ENCODE peak calls at places on chromosomes 3 and 15, in nine cellular contexts. A is fibroblast of lung, H is GM10248, M is GM23338, W is Peyer's patch, Y is PC-3, L is GM20000, I is mesothelial cell of epicardium, X is hepatocyte. U is an unnamed sample.

GRCh38 chr3:131053021-131053420 is 26.3 kb downstream of the NEK11 start:
- DNase-seq in A (no peak), H (no peak), M (no peak), W (no peak), Y (peak), L (no peak), I (no peak), X (no peak), U (no peak)

GRCh38 chr3:184889312-184889904 is 77.4 kb downstream of the VPS8 start:
- DNase-seq in A (no peak), H (no peak), M (peak), W (no peak), Y (no peak), L (no peak), I (no peak), X (no peak), U (no peak)

GRCh38 chr15:93852761-93853160 is 378.6 kb upstream of the MCTP2 start:
- DNase-seq in A (no peak), H (no peak), M (no peak), W (no peak), Y (peak), L (no peak), I (no peak), X (no peak), U (no peak)

GRCh38 chr3:78976200-78976599 is 791.6 kb downstream of the ROBO1 start:
- DNase-seq in A (no peak), H (no peak), M (no peak), W (no peak), Y (no peak), L (no peak), I (no peak), X (no peak), U (no peak)

GRCh38 chr3:170714562-170715535 is 129.0 kb upstream of the SLC7A14 start:
- DNase-seq in A (peak), H (no peak), M (no peak), W (no peak), Y (peak), L (no peak), I (no peak), X (no peak), U (no peak)

GRCh38 chr3:133644768-133645167 is 17.0 kb downstream of the TOPBP1 start:
- DNase-seq in A (peak), H (no peak), M (no peak), W (no peak), Y (peak), L (no peak), I (no peak), X (peak), U (no peak)

GRCh38 chr15:88810449-88810848 is 7.2 kb downstream of the ACAN start:
- DNase-seq in A (peak), H (no peak), M (no peak), W (no peak), Y (peak), L (no peak), I (no peak), X (peak), U (no peak)

GRCh38 chr3:3196148-3196861 is 16.8 kb upstream of the CRBN start:
- DNase-seq in A (peak), H (no peak), M (peak), W (no peak), Y (peak), L (no peak), I (no peak), X (peak), U (peak)

GRCh38 chr15:57251941-57252340 is 124.4 kb upstream of the CGNL1 start:
- DNase-seq in A (peak), H (no peak), M (no peak), W (no peak), Y (peak), L (no peak), I (no peak), X (no peak), U (no peak)

GRCh38 chr3:127615631-127616305 is 13.2 kb upstream of the PODXL2 start:
- DNase-seq in A (no peak), H (no peak), M (no peak), W (no peak), Y (no peak), L (no peak), I (no peak), X (no peak), U (no peak)

GRCh38 chr15:50227076-50227475 is 38.5 kb downstream of the HDC start:
- DNase-seq in A (peak), H (no peak), M (no peak), W (no peak), Y (peak), L (no peak), I (no peak), X (no peak), U (no peak)

GRCh38 chr3:13796683-13797460 is 83.0 kb downstream of the WNT7A start:
- DNase-seq in A (no peak), H (no peak), M (no peak), W (no peak), Y (no peak), L (no peak), I (no peak), X (no peak), U (no peak)

GRCh38 chr3:39096775-39097174 is 10.7 kb downstream of the GORASP1 start:
- DNase-seq in A (peak), H (no peak), M (peak), W (no peak), Y (no peak), L (no peak), I (no peak), X (no peak), U (no peak)

GRCh38 chr3:156449712-156450574 is 105.0 kb downstream of the SSR3 start:
- DNase-seq in A (no peak), H (peak), M (peak), W (no peak), Y (peak), L (peak), I (no peak), X (peak), U (peak)

GRCh38 chr3:97880267-97880666 is 58.5 kb downstream of the CRYBG3 start:
- DNase-seq in A (peak), H (no peak), M (no peak), W (no peak), Y (no peak), L (no peak), I (no peak), X (no peak), U (no peak)

DNA sequence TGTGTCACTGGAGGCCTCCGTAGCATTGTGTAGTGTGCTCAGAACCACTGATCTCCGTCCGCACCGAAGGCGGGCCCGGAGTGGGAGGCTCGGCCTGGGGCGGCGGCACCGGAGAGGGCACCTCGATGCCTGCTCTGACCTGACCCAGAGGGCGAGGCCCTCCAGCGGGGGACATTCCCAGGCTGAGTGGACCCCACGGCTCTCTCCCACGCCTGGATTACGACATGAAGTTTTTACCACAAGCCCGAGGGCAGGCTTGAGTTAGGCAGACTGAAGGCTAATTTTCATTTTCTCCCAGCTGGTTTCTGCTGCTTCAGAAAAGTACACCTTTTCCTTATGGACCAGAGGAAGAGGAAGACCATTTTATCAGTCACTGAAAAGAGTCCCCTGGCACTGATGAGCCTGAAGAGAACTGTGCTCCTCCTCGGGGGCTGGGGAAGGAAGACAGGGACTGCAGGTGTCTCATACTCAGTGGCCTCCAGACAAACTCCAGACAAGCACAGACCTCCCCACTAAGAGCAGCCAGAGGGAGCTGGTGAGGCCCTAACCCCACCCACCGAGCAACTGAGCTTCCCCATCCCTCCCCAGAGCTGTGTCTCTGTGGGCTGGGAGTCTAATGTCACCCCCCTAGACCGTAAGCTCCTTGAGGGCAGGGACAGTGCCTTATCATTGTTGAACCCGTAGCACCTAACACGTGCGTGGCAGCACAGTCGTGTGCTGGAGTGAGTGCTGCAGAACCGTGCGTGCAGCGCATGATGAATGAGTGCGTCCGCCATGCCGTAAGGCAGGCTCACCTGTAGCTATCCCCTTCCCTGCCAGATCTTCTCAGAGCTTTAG is 74.5 kb upstream of the BLM start:
- DNase-seq in A (no peak), H (no peak), M (peak), W (no peak), Y (no peak), L (peak), I (no peak), X (no peak), U (no peak)
- TF ChIP-seq CTCF in A (no peak), H (no peak), M (peak), W (no peak), Y (peak), L (no peak), I (no peak), X (no peak), U (no peak)

GRCh38 chr3:116056280-116056679 is 389.0 kb downstream of the LSAMP start:
- DNase-seq in A (no peak), H (peak), M (no peak), W (no peak), Y (no peak), L (peak), I (no peak), X (no peak), U (no peak)

GRCh38 chr3:116058844-116059243 is 386.4 kb downstream of the LSAMP start:
- DNase-seq in A (no peak), H (no peak), M (no peak), W (no peak), Y (no peak), L (no peak), I (no peak), X (no peak), U (no peak)

GRCh38 chr3:116064646-116065045 is 380.6 kb downstream of the LSAMP start:
- DNase-seq in A (peak), H (no peak), M (no peak), W (no peak), Y (peak), L (no peak), I (no peak), X (no peak), U (no peak)

GRCh38 chr3:116057403-116058006 is 387.8 kb downstream of the LSAMP start:
- DNase-seq in A (peak), H (peak), M (no peak), W (no peak), Y (no peak), L (no peak), I (no peak), X (no peak), U (no peak)

DNA sequence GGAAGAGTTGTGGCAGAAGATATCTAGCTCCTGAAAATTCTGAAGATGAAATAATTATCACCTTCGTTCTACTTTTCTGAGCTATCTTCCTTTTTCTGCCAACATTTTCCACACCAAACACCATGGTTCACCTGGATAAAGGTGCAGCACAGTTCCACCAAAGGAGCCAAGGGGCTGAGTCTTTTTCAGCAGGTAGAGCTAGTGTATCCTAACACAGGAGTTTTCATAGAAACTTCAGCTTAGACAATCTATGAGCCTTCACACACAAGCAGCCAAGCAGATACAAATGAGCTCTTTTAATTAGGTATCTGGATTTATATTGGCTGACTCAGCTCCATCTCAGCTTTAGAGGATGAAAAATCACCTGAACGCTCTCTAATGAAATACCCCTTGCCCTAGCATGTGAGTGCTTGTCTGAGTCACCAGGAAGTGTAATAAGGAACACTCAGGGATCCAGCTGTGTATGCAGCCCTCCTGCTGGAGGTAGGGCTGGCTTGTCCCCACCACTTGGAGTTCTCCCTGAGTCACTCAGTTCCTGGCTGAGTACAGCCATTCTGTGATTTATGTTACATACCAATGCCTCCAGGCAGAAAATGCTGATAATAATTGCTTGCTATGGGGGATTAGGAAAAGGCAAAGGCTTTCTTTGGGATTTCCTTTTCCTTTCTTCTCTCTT is 385.7 kb downstream of the LSAMP start:
- DNase-seq in A (peak), H (no peak), M (peak), W (no peak), Y (peak), L (no peak), I (no peak), X (peak), U (no peak)
- TF ChIP-seq CTCF in A (no peak), H (no peak), M (no peak), W (no peak), Y (no peak), L (no peak), I (no peak), X (no peak), U (no peak)

DNA sequence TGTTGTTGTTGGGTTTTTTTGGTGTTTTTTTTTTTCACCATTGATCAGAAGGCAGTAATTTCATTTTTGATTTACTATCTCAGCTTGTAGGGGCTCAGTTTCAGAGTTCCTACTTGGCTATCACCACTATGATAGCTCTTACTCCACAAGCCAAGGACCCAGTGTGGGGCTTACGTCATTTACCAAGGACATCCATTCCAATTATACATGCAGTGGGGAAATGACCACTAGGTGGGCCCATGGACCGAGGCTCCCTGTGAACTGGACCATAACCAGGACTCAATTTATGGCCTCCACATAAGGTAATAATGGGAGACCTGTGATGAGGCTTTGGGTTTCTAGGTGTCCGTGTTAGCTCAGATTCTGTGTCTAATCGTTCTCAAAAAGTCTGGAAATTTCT is 67.5 kb upstream of the CACNA1D start:
- DNase-seq in A (no peak), H (no peak), M (peak), W (no peak), Y (no peak), L (no peak), I (no peak), X (no peak), U (no peak)
- TF ChIP-seq CTCF in A (no peak), H (no peak), M (peak), W (no peak), Y (no peak), L (no peak), I (no peak), X (no peak), U (no peak)

GRCh38 chr3:136694321-136694720 is 57.9 kb downstream of the STAG1 start:
- DNase-seq in A (no peak), H (no peak), M (no peak), W (no peak), Y (no peak), L (no peak), I (no peak), X (no peak), U (no peak)

GRCh38 chr3:136698361-136698760 is 53.8 kb downstream of the STAG1 start:
- DNase-seq in A (peak), H (no peak), M (peak), W (no peak), Y (no peak), L (no peak), I (no peak), X (no peak), U (no peak)

GRCh38 chr3:136703429-136703828 is 48.7 kb downstream of the STAG1 start:
- DNase-seq in A (peak), H (no peak), M (no peak), W (no peak), Y (no peak), L (no peak), I (no peak), X (no peak), U (no peak)

DNA sequence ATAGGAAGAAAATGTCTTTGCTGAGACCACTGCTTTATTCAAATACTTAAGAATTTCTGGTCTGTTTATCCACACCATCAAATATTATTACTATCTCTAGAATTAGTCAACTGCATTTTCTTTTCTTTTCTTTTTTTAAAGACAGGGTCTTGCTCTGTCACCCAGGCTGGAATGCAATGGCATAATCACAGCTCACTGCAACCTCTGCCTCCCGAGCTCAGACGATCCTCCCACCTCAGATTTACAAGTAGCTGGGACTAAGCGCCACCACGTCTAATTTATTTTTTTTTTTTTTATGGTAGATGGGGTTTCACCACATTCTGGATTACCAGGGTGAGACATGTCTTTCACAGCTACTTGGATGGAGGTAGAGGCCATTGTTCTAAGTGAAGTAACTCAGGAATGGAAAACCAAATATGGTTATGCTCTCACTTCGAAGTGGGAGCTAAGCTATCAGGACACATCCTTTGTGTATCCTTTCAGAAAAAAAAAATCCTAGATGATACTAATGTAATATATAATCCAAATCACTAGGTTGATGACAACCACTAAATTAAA is 52.8 kb downstream of the STAG1 start:
- DNase-seq in A (peak), H (no peak), M (no peak), W (no peak), Y (no peak), L (no peak), I (no peak), X (no peak), U (no peak)
- TF ChIP-seq CTCF in A (no peak), H (no peak), M (no peak), W (no peak), Y (no peak), L (no peak), I (no peak), X (no peak), U (no peak)

DNA sequence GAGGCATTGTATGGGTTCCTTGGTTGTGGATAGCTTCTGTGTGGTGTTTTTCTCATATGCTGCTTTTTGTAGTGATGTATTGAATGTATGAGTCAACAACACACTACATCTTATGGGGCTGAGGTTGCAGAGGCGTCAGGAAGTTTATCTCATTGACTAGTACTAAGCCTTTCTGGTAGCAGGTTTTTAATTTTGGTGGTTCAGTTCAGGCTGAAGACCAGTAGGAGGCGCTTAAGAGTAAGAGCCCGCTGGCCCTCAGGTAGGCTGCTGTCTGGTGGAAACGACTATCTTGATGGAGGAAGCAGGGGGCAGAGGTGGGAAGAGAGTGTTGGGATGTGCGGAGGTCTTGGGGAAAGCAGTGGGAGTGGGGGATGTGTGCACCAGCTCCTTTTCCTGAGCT is 62.4 kb downstream of the RTP4 start:
- DNase-seq in A (no peak), H (no peak), M (peak), W (no peak), Y (no peak), L (no peak), I (no peak), X (no peak), U (no peak)
- TF ChIP-seq CTCF in A (no peak), H (no peak), M (peak), W (no peak), Y (peak), L (no peak), I (no peak), X (no peak), U (peak)

DNA sequence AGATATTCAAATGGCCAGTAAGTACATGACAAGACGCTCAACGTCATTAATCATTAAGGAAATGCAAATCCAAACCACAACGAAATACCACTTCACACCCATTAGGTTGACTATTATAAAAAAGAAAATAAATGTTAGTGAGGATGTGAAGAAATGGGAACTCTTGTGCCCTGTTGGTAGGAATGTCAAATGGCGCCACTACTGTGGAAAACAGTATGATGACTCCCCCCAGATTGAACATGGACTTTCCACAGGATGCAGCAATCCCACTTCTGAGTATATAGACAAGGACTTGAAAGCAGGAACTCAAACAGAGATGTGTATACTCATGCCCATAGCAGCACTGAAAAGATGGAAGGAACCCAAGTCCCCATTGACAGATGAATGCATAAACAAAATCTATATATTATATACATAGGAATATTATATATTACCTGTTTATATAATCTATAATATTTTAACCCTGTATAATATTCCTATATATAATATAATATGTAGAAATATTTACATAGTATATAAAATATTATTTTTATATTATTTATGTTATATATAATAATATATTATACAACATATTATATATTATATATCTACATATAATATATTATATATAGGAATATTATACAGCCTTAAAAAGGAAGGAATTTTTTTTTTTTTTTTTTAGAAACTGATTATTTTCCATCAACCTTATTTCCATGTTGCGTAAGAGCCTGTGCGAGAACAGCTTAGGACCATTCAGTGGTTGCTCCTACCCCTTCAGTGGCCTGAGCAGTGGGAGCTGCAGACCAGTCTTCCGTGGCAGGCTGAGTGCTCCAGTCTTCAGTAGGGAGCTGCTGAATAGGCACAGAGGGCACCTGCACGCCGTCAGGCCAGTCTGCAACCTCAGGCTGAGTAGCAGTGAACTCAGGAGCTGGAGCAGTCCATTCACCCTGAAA is 17.6 kb upstream of the PIGZ start:
- DNase-seq in A (no peak), H (no peak), M (no peak), W (no peak), Y (no peak), L (no peak), I (no peak), X (no peak), U (no peak)
- TF ChIP-seq CTCF in A (no peak), H (no peak), M (peak), W (no peak), Y (no peak), L (no peak), I (no peak), X (no peak), U (no peak)

U was measured in activated CD8-positive, alpha-beta T cell treated with anti-CD3 and anti-CD28 coated beads for 36 hours.